ENCODE peak calls at places on chromosomes 7 and 10, in four cellular contexts. D is neural progenitor cell; Z is stimulated activated CD4-positive, alpha-beta T cell treated with anti-CD3 and anti-CD28 coated beads, Interleukin-4, amount 100 ng/mL, for 1 hour; J is NCI-H187. L is an unnamed sample.

GRCh38 chr7:5452937-5453540 is 29.4 kb upstream of the TNRC18 start:
- DNase-seq in D (peak; percentile 89), Z (no peak), J (no peak), L (no peak)

GRCh38 chr7:94632338-94633024 is 23.5 kb downstream of the SGCE start:
- DNase-seq in D (no peak), Z (no peak), J (peak; percentile 3), L (peak; percentile 22)

GRCh38 chr7:140551334-140552239 is 72.3 kb upstream of the MKRN1 start:
- DNase-seq in D (no peak), Z (no peak), J (no peak), L (no peak)

GRCh38 chr10:114550756-114551290 is 107.3 kb downstream of the ABLIM1 start:
- DNase-seq in D (peak; percentile 57), Z (no peak), J (no peak), L (no peak)

GRCh38 chr10:125531470-125531869 is 151.5 kb downstream of the TEX36 start:
- DNase-seq in D (peak; percentile 59), Z (no peak), J (no peak), L (no peak)

GRCh38 chr10:77603529-77603927 is 34.1 kb downstream of the KCNMA1 start:
- DNase-seq in D (no peak), Z (no peak), J (no peak), L (no peak)

GRCh38 chr7:24283900-24284698 is at the start of gene NPY:
- DNase-seq in D (peak; percentile 25), Z (peak; percentile 24), J (no peak), L (no peak)

GRCh38 chr10:30348378-30348776 is 701 bp downstream of the MTPAP start:
- DNase-seq in D (no peak), Z (no peak), J (no peak), L (no peak)

GRCh38 chr7:158707610-158708009 is 3.0 kb upstream of the NCAPG2 start:
- DNase-seq in D (no peak), Z (no peak), J (no peak), L (no peak)

GRCh38 chr10:31188792-31189406 is 130.1 kb upstream of the ZEB1 start:
- DNase-seq in D (no peak), Z (no peak), J (no peak), L (no peak)

GRCh38 chr10:83685458-83685857 is 453.9 kb upstream of the GHITM start:
- DNase-seq in D (no peak), Z (no peak), J (no peak), L (no peak)

GRCh38 chr10:52485486-52485885 is 171.4 kb downstream of the DKK1 start:
- DNase-seq in D (no peak), Z (no peak), J (no peak), L (no peak)

GRCh38 chr7:70040971-70041766 is 442.9 kb downstream of the AUTS2 start:
- DNase-seq in D (peak; percentile 31), Z (no peak), J (no peak), L (no peak)

GRCh38 chr7:129489491-129489890 is 12.8 kb upstream of the SMKR1 start:
- DNase-seq in D (no peak), Z (no peak), J (no peak), L (no peak)

GRCh38 chr10:104406715-104407517 is 53.3 kb downstream of the CFAP58 start:
- DNase-seq in D (peak; percentile 62), Z (no peak), J (no peak), L (peak; percentile 2)

GRCh38 chr10:76738991-76739390 is 898.6 kb downstream of the KCNMA1 start:
- DNase-seq in D (no peak), Z (no peak), J (no peak), L (no peak)

GRCh38 chr7:143882611-143883078 is 19.3 kb downstream of the TCAF1 start:
- DNase-seq in D (peak; percentile 83), Z (no peak), J (no peak), L (peak; percentile 22)

GRCh38 chr10:4622374-4622773 is 203.6 kb upstream of the AKR1E2 start:
- DNase-seq in D (no peak), Z (no peak), J (no peak), L (no peak)

GRCh38 chr7:417973-418601 is 101.6 kb downstream of the PDGFA start:
- DNase-seq in D (no peak), Z (no peak), J (no peak), L (no peak)

GRCh38 chr10:69861251-69862240 is 59.8 kb downstream of the COL13A1 start:
- DNase-seq in D (no peak), Z (no peak), J (no peak), L (no peak)

GRCh38 chr7:69630292-69630691 is 32.0 kb downstream of the AUTS2 start:
- DNase-seq in D (no peak), Z (no peak), J (no peak), L (no peak)

GRCh38 chr7:90384433-90384832 is 18.8 kb upstream of the CLDN12 start:
- DNase-seq in D (no peak), Z (no peak), J (no peak), L (no peak)

GRCh38 chr7:98930921-98931320 is 52.6 kb downstream of the TRRAP start:
- DNase-seq in D (no peak), Z (no peak), J (no peak), L (no peak)

GRCh38 chr7:594920-595620 is 75.4 kb upstream of the PDGFA start:
- DNase-seq in D (no peak), Z (no peak), J (no peak), L (no peak)

GRCh38 chr7:151403764-151404163 is 6.1 kb downstream of the WDR86 start:
- DNase-seq in D (no peak), Z (no peak), J (no peak), L (no peak)

GRCh38 chr10:35574924-35575352 is 30.2 kb upstream of the GJD4 start:
- DNase-seq in D (no peak), Z (no peak), J (no peak), L (no peak)

GRCh38 chr10:35213699-35214098 is 87.1 kb downstream of the CREM start:
- DNase-seq in D (no peak), Z (no peak), J (no peak), L (no peak)

GRCh38 chr7:140484951-140485350 is 5.6 kb upstream of the MKRN1 start:
- DNase-seq in D (no peak), Z (no peak), J (no peak), L (no peak)

GRCh38 chr7:36644625-36645422 is 79.5 kb downstream of the AOAH start:
- DNase-seq in D (no peak), Z (no peak), J (no peak), L (no peak)

GRCh38 chr7:47336178-47337020 is 245.5 kb downstream of the TNS3 start:
- DNase-seq in D (no peak), Z (no peak), J (no peak), L (no peak)

GRCh38 chr10:124944982-124945381 is 3.1 kb downstream of the ZRANB1 start:
- DNase-seq in D (no peak), Z (no peak), J (no peak), L (no peak)

GRCh38 chr10:79308016-79308415 is 39.3 kb upstream of the PPIF start:
- DNase-seq in D (no peak), Z (no peak), J (no peak), L (no peak)

GRCh38 chr7:38744746-38745145 is 113.6 kb upstream of the AMPH start:
- DNase-seq in D (no peak), Z (no peak), J (no peak), L (no peak)

GRCh38 chr7:42886129-42886528 is 25.7 kb downstream of the C7orf25 start:
- DNase-seq in D (no peak), Z (no peak), J (no peak), L (no peak)

GRCh38 chr10:18483787-18484186 is 167.6 kb downstream of the NSUN6 start:
- DNase-seq in D (no peak), Z (no peak), J (no peak), L (no peak)

GRCh38 chr10:70198696-70199466 is 28.6 kb upstream of the SAR1A start:
- DNase-seq in D (peak; percentile 6), Z (no peak), J (no peak), L (no peak)

GRCh38 chr7:42183547-42183946 is 53.5 kb downstream of the GLI3 start:
- DNase-seq in D (no peak), Z (no peak), J (no peak), L (no peak)

GRCh38 chr10:11678074-11678793 is 63.9 kb upstream of the ECHDC3 start:
- DNase-seq in D (no peak), Z (no peak), J (no peak), L (no peak)

GRCh38 chr7:2635810-2636701 is 4.3 kb downstream of the TTYH3 start:
- DNase-seq in D (no peak), Z (no peak), J (no peak), L (no peak)

GRCh38 chr10:7260412-7260900 is 150.4 kb downstream of the SFMBT2 start:
- DNase-seq in D (peak; percentile 65), Z (no peak), J (no peak), L (no peak)